ENCODE peak calls at places on chromosomes 3 and 15, in four cellular contexts. One of them, this sample, is unnamed.

GRCh38 chr3:155960060-155960459 is 89.6 kb downstream of the GMPS start:
- DNase-seq in BE2C: no peak
- DNase-seq in breast epithelium: no peak
- DNase-seq in germinal center: no peak
- DNase-seq in this sample: no peak

GRCh38 chr15:69576035-69576526 is 123.5 kb downstream of the RPLP1 start:
- DNase-seq in BE2C: peak
- DNase-seq in breast epithelium: peak
- DNase-seq in germinal center: peak
- DNase-seq in this sample: peak

GRCh38 chr3:105613120-105613519 is 246.4 kb downstream of the ALCAM start:
- DNase-seq in BE2C: no peak
- DNase-seq in breast epithelium: no peak
- DNase-seq in germinal center: no peak
- DNase-seq in this sample: no peak

GRCh38 chr3:58079773-58080172 is 71.6 kb downstream of the FLNB start:
- DNase-seq in BE2C: no peak
- DNase-seq in breast epithelium: no peak
- DNase-seq in germinal center: no peak
- DNase-seq in this sample: no peak

GRCh38 chr3:142987080-142987700 is 14.2 kb upstream of the U2SURP start:
- DNase-seq in BE2C: no peak
- DNase-seq in breast epithelium: no peak
- DNase-seq in germinal center: peak
- DNase-seq in this sample: peak

GRCh38 chr3:72299321-72299802 is 514.4 kb upstream of the PROK2 start:
- DNase-seq in BE2C: peak
- DNase-seq in breast epithelium: no peak
- DNase-seq in germinal center: no peak
- DNase-seq in this sample: no peak

GRCh38 chr15:20646529-20647142 is 105.0 kb upstream of the GOLGA6L6 start:
- DNase-seq in BE2C: no peak
- DNase-seq in breast epithelium: no peak
- DNase-seq in germinal center: no peak
- DNase-seq in this sample: no peak

GRCh38 chr3:52233968-52234367 is 5.0 kb downstream of the TWF2 start:
- DNase-seq in BE2C: no peak
- DNase-seq in breast epithelium: no peak
- DNase-seq in germinal center: no peak
- DNase-seq in this sample: no peak

GRCh38 chr3:55936549-55937052 is 449.5 kb upstream of the WNT5A start:
- DNase-seq in BE2C: no peak
- DNase-seq in breast epithelium: no peak
- DNase-seq in germinal center: no peak
- DNase-seq in this sample: no peak

GRCh38 chr15:39581501-39582285 is 814 bp downstream of the THBS1 start:
- DNase-seq in BE2C: no peak
- DNase-seq in breast epithelium: peak
- DNase-seq in germinal center: no peak
- DNase-seq in this sample: no peak

GRCh38 chr3:89948008-89948407 is 840.6 kb downstream of the EPHA3 start:
- DNase-seq in BE2C: no peak
- DNase-seq in breast epithelium: no peak
- DNase-seq in germinal center: no peak
- DNase-seq in this sample: no peak

GRCh38 chr15:81280696-81281095 is 43.2 kb downstream of the STARD5 start:
- DNase-seq in BE2C: no peak
- DNase-seq in breast epithelium: no peak
- DNase-seq in germinal center: no peak
- DNase-seq in this sample: no peak

GRCh38 chr3:1693145-1693544 is 405.5 kb upstream of the CNTN4 start:
- DNase-seq in BE2C: peak
- DNase-seq in breast epithelium: no peak
- DNase-seq in germinal center: no peak
- DNase-seq in this sample: no peak

GRCh38 chr3:195001261-195001660 is 269.7 kb downstream of the XXYLT1 start:
- DNase-seq in BE2C: no peak
- DNase-seq in breast epithelium: no peak
- DNase-seq in germinal center: no peak
- DNase-seq in this sample: no peak

GRCh38 chr3:3200632-3201212 is 21.2 kb upstream of the CRBN start:
- DNase-seq in BE2C: peak
- DNase-seq in breast epithelium: no peak
- DNase-seq in germinal center: peak
- DNase-seq in this sample: peak

GRCh38 chr3:128170866-128171516 is 17.7 kb downstream of the EEFSEC start:
- DNase-seq in BE2C: peak
- DNase-seq in breast epithelium: peak
- DNase-seq in germinal center: no peak
- DNase-seq in this sample: peak

GRCh38 chr3:126367316-126367805 is 10.2 kb upstream of the KLF15 start:
- DNase-seq in BE2C: peak
- DNase-seq in breast epithelium: no peak
- DNase-seq in germinal center: no peak
- DNase-seq in this sample: no peak

GRCh38 chr3:129314757-129315385 is 36.2 kb downstream of the HMCES start:
- DNase-seq in BE2C: peak
- DNase-seq in breast epithelium: peak
- DNase-seq in germinal center: peak
- DNase-seq in this sample: peak

GRCh38 chr3:132421832-132422231 is 4.5 kb downstream of the DNAJC13 start:
- DNase-seq in BE2C: no peak
- DNase-seq in breast epithelium: no peak
- DNase-seq in germinal center: no peak
- DNase-seq in this sample: no peak

GRCh38 chr3:99638244-99638948 is at the start of gene COL8A1:
- DNase-seq in BE2C: no peak
- DNase-seq in breast epithelium: peak
- DNase-seq in germinal center: no peak
- DNase-seq in this sample: no peak

GRCh38 chr3:146159037-146159436 is 1.9 kb downstream of the PLOD2 start:
- DNase-seq in BE2C: no peak
- DNase-seq in breast epithelium: no peak
- DNase-seq in germinal center: no peak
- DNase-seq in this sample: no peak

GRCh38 chr3:185332026-185332735 is 30.8 kb upstream of the MAP3K13 start:
- DNase-seq in BE2C: no peak
- DNase-seq in breast epithelium: no peak
- DNase-seq in germinal center: no peak
- DNase-seq in this sample: no peak

GRCh38 chr3:100454684-100455083 is 37.7 kb upstream of the TMEM45A start:
- DNase-seq in BE2C: no peak
- DNase-seq in breast epithelium: no peak
- DNase-seq in germinal center: no peak
- DNase-seq in this sample: no peak

GRCh38 chr15:99605490-99605931 is 39.7 kb downstream of the MEF2A start:
- DNase-seq in BE2C: no peak
- DNase-seq in breast epithelium: no peak
- DNase-seq in germinal center: no peak
- DNase-seq in this sample: no peak

GRCh38 chr3:195583831-195584542 is at the start of gene APOD:
- DNase-seq in BE2C: no peak
- DNase-seq in breast epithelium: no peak
- DNase-seq in germinal center: no peak
- DNase-seq in this sample: no peak

GRCh38 chr3:189099031-189099471 is 72.7 kb upstream of the TPRG1 start:
- DNase-seq in BE2C: no peak
- DNase-seq in breast epithelium: peak
- DNase-seq in germinal center: no peak
- DNase-seq in this sample: no peak

GRCh38 chr3:158801696-158802398 is at the start of gene MFSD1:
- DNase-seq in BE2C: peak
- DNase-seq in breast epithelium: peak
- DNase-seq in germinal center: peak
- DNase-seq in this sample: peak

GRCh38 chr3:129591932-129592331 is 14.5 kb downstream of the PLXND1 start:
- DNase-seq in BE2C: no peak
- DNase-seq in breast epithelium: no peak
- DNase-seq in germinal center: no peak
- DNase-seq in this sample: no peak

GRCh38 chr3:73623316-73623715 is 1.4 kb downstream of the PDZRN3 start:
- DNase-seq in BE2C: no peak
- DNase-seq in breast epithelium: no peak
- DNase-seq in germinal center: no peak
- DNase-seq in this sample: no peak

GRCh38 chr3:17238029-17238428 is 353.3 kb downstream of the PLCL2 start:
- DNase-seq in BE2C: no peak
- DNase-seq in breast epithelium: no peak
- DNase-seq in germinal center: no peak
- DNase-seq in this sample: no peak

GRCh38 chr3:188179006-188179966 is 25.3 kb downstream of the LPP start:
- DNase-seq in BE2C: no peak
- DNase-seq in breast epithelium: no peak
- DNase-seq in germinal center: peak
- DNase-seq in this sample: peak

GRCh38 chr3:60366491-60366890 is 884.8 kb downstream of the FHIT start:
- DNase-seq in BE2C: no peak
- DNase-seq in breast epithelium: no peak
- DNase-seq in germinal center: no peak
- DNase-seq in this sample: no peak

GRCh38 chr3:55435446-55435845 is 51.7 kb downstream of the WNT5A start:
- DNase-seq in BE2C: no peak
- DNase-seq in breast epithelium: no peak
- DNase-seq in germinal center: no peak
- DNase-seq in this sample: no peak

GRCh38 chr3:184354121-184354728 is 7.2 kb downstream of the CLCN2 start:
- DNase-seq in BE2C: peak
- DNase-seq in breast epithelium: no peak
- DNase-seq in germinal center: peak
- DNase-seq in this sample: peak

GRCh38 chr15:98085003-98085639 is 124.6 kb downstream of the ARRDC4 start:
- DNase-seq in BE2C: peak
- DNase-seq in breast epithelium: no peak
- DNase-seq in germinal center: peak
- DNase-seq in this sample: peak

GRCh38 chr3:16918683-16919025 is 33.9 kb downstream of the PLCL2 start:
- DNase-seq in BE2C: no peak
- DNase-seq in breast epithelium: no peak
- DNase-seq in germinal center: no peak
- DNase-seq in this sample: no peak

GRCh38 chr3:65758871-65759598 is 279.7 kb downstream of the MAGI1 start:
- DNase-seq in BE2C: no peak
- DNase-seq in breast epithelium: no peak
- DNase-seq in germinal center: no peak
- DNase-seq in this sample: no peak

GRCh38 chr15:73956276-73957086 is 30.2 kb downstream of the LOXL1 start:
- DNase-seq in BE2C: no peak
- DNase-seq in breast epithelium: peak
- DNase-seq in germinal center: no peak
- DNase-seq in this sample: no peak

This sample was measured in OCI-LY7.